ENCODE peak calls at places on chromosome 12, in nine cellular contexts. U, P, G, J, F, B, H, Y and L are unnamed samples.

GRCh38 chr12:52022841-52023181 is 16.1 kb downstream of the TAMALIN start:
- DNase-seq in B (no peak), H (peak; percentile 40), J (no peak), U (no peak), F (no peak), P (no peak), G (peak; percentile 23), Y (peak; percentile 46), L (no peak)

GRCh38 chr12:29316772-29317171 is 64.2 kb downstream of the ERGIC2 start:
- DNase-seq in B (no peak), P (no peak), G (no peak), F (peak; percentile 78), Y (no peak), H (no peak), U (no peak), J (no peak), L (no peak)

GRCh38 chr12:4114986-4115385 is 158.6 kb upstream of the CCND2 start:
- DNase-seq in F (no peak), G (no peak), J (no peak), U (no peak), Y (no peak), H (no peak), P (no peak), B (no peak), L (no peak)

GRCh38 chr12:31897791-31898503 is 61.3 kb upstream of the RESF1 start:
- DNase-seq in B (no peak), F (peak; percentile 46), U (peak; percentile 21), J (no peak), Y (no peak), P (no peak), H (peak; percentile 53), G (no peak), L (no peak)

GRCh38 chr12:112839386-112839972 is 47.9 kb downstream of the RPH3A start:
- DNase-seq in F (no peak), Y (no peak), B (no peak), J (no peak), G (no peak), P (no peak), U (no peak), H (no peak), L (peak; percentile 37)

GRCh38 chr12:53196486-53196885 is 10.6 kb downstream of the ITGB7 start:
- DNase-seq in P (no peak), Y (no peak), J (no peak), G (no peak), H (no peak), U (no peak), F (no peak), B (no peak), L (peak; percentile 75)

GRCh38 chr12:49798934-49799333 is 29.3 kb downstream of the NCKAP5L start:
- DNase-seq in G (no peak), Y (no peak), U (no peak), H (no peak), P (no peak), B (no peak), J (no peak), F (no peak), L (no peak)

GRCh38 chr12:31590730-31591307 is at the start of gene DENND5B:
- DNase-seq in P (peak; percentile 91), B (no peak), F (peak; percentile 82), H (peak; percentile 73), G (peak; percentile 81), U (peak; percentile 82), Y (peak; percentile 69), J (peak; percentile 50), L (peak; percentile 69)

GRCh38 chr12:49088190-49088931 is 6.2 kb downstream of the DHH start:
- DNase-seq in J (peak; percentile 68), G (peak; percentile 86), F (peak; percentile 77), Y (peak; percentile 50), P (peak; percentile 74), H (peak; percentile 66), B (peak; percentile 44), U (peak; percentile 88), L (no peak)

GRCh38 chr12:71900091-71900490 is 38.6 kb upstream of the TPH2 start:
- DNase-seq in Y (no peak), J (no peak), U (no peak), H (no peak), P (no peak), G (no peak), F (no peak), B (no peak), L (no peak)

GRCh38 chr12:64943686-64944085 is 119.2 kb downstream of the TBC1D30 start:
- DNase-seq in J (no peak), Y (no peak), H (no peak), F (no peak), G (no peak), U (no peak), P (no peak), B (no peak), L (no peak)

GRCh38 chr12:118354903-118355302 is 17.8 kb downstream of the TAOK3 start:
- DNase-seq in P (no peak), U (no peak), B (no peak), F (no peak), J (no peak), H (no peak), Y (no peak), G (no peak), L (no peak)

GRCh38 chr12:2894961-2895360 is 4.3 kb downstream of the TULP3 start:
- DNase-seq in G (no peak), H (no peak), J (no peak), U (no peak), F (no peak), P (no peak), B (no peak), Y (no peak), L (no peak)

DNA sequence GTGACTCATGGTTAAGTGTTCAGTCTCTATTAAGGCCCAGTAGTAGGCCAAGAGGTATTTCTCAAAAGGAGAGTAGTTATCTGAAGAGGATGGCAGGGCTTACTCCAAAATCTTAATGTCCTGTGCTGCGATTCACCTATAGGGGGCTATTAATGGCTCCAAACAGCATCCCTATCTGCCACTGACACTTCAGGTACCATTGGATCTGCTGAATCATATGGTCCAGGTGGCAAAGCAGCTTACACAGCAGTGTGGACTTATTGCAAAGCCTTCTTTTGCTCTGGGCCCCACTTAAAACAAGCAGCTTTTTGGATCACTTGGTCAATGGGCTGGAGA is 60.8 kb upstream of the ATP2B1 start:
- DNase-seq in U (no peak), F (no peak), B (no peak), H (no peak), J (no peak), G (no peak), Y (no peak), P (no peak), L (no peak)
- H3K27ac ChIP-seq in U (no peak overlapping the region), F (no peak overlapping the region), B (no peak overlapping the region), H (no peak overlapping the region), J (no peak overlapping the region), G (no peak overlapping the region), Y (peak overlapping the region; percentile 72), P (no peak overlapping the region), L (no peak overlapping the region)

GRCh38 chr12:131965073-131965472 is 15.3 kb downstream of the EP400 start:
- DNase-seq in P (no peak), J (no peak), F (no peak), Y (no peak), G (no peak), U (no peak), H (no peak), B (no peak), L (no peak)

GRCh38 chr12:131959641-131960589 is 10.2 kb downstream of the EP400 start:
- DNase-seq in U (no peak), J (no peak), P (peak; percentile 51), B (no peak), G (no peak), Y (no peak), H (no peak), F (peak; percentile 72), L (peak; percentile 72)

GRCh38 chr12:131959137-131959536 is 9.4 kb downstream of the EP400 start:
- DNase-seq in P (no peak), H (no peak), Y (no peak), B (no peak), G (no peak), F (no peak), U (no peak), J (no peak), L (no peak)

GRCh38 chr12:131962069-131962468 is 12.3 kb downstream of the EP400 start:
- DNase-seq in G (no peak), F (no peak), J (no peak), B (no peak), P (no peak), Y (no peak), U (no peak), H (no peak), L (no peak)

DNA sequence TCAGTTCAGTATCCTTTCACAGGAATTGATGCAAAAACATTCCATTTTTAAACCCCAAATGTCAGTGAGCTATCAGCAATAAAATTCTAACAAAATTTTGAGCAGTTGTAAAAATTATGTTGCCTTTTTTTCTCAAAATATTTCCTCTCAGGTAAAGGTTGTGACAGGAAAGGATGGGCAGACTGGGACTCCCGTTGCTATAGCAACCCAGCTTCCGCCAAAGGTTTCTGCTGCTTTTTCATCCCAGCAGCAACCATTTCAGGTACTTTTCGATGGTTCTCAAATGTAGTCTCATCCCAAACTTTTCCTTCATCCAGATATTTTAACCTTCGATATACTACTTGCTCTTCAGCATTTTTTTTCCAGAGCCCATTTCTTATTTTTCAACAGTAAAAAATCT is 13.6 kb downstream of the EP400 start:
- DNase-seq in H (no peak), P (no peak), Y (no peak), G (no peak), U (no peak), F (no peak), J (no peak), B (no peak), L (no peak)
- H3K9me3 ChIP-seq in H (no peaks in the 10 kb centered on the region), P (no peaks in the 10 kb centered on the region), Y (no peaks in the 10 kb centered on the region), G (no peaks in the 10 kb centered on the region), U (no peaks in the 10 kb centered on the region), F (no peaks in the 10 kb centered on the region), J (no peaks in the 10 kb centered on the region), B (no peaks in the 10 kb centered on the region), L (no peaks in the 10 kb centered on the region)

DNA sequence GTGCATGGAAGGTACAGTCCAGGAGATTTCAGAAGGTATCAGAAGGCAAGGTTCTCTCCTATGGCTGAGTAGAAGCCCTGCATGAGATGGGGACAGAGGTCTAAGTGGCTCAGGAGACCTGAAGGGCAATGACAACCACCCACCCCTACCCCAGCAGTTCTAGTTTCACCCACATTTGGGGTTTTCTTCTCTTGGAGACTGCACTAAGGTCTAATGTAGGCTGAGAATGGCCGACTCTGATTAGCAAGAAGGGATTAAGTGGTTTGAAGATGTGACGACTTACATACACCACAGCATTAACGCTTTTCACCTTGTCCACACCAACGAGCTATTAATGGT is 71.7 kb upstream of the SOX5 start:
- DNase-seq in U (no peak), H (no peak), P (no peak), Y (no peak), J (no peak), B (no peak), G (no peak), F (no peak), L (no peak)
- TF ChIP-seq POLR2A in U (no peak), H (no peak), P (no peak), Y (no peak), J (no peak), B (no peak), G (no peak), F (no peak), L (no peak)

DNA sequence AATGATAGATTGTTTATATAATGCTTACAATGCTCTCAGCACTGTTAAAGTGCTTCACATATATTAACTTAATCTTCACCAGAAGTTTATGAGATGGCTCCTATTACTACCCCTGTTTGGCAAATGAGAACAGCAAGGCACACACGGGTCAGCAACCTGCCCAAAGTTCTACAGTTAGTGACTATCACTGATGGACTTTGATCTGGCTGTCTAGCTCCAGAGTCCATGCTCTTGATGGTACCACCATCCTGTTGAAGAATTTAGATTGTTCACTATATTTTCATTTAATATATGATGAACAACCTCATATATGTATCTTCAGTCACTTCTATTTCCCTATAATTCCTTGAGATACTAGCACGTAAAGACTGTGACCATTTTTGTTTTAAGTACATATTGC is 10.6 kb downstream of the GLIPR1 start:
- DNase-seq in F (no peak), H (no peak), G (no peak), U (no peak), B (no peak), J (no peak), Y (no peak), P (no peak), L (no peak)
- H3K27ac ChIP-seq in F (no peak overlapping the region), H (no peak overlapping the region), G (no peak overlapping the region), U (no peak overlapping the region), B (no peak overlapping the region), J (no peak overlapping the region), Y (no peak overlapping the region), P (no peak overlapping the region), L (no peak overlapping the region)